ENCODE peak calls at places on chromosome 4, in five cellular contexts. A, J, H, G and X are unnamed samples.

GRCh38 chr4:25865586-25865985 is 2.8 kb upstream of the SEL1L3 start:
- DNase-seq in A (no peak), J (peak; percentile 38), H (peak; percentile 96), G (no peak), X (no peak)

GRCh38 chr4:95510145-95510544 is 38.6 kb downstream of the UNC5C start:
- DNase-seq in A (no peak), J (peak; percentile 34), H (peak; percentile 46), G (no peak), X (peak; percentile 19)

GRCh38 chr4:181968371-181968770 is 274.8 kb upstream of the TENM3 start:
- DNase-seq in A (peak; percentile 33), J (no peak), H (peak; percentile 30), G (no peak), X (no peak)

GRCh38 chr4:122773021-122773420 is 40.5 kb downstream of the BBS12 start:
- DNase-seq in A (no peak), J (no peak), H (peak; percentile 62), G (no peak), X (no peak)

GRCh38 chr4:168737441-168738176 is 240.8 kb downstream of the PALLD start:
- DNase-seq in A (no peak), J (no peak), H (no peak), G (no peak), X (no peak)

GRCh38 chr4:185033072-185033471 is 14.8 kb downstream of the HELT start:
- DNase-seq in A (no peak), J (no peak), H (no peak), G (no peak), X (no peak)

GRCh38 chr4:73998040-73999011 is at the start of gene CXCL5:
- DNase-seq in A (no peak), J (no peak), H (no peak), G (peak; percentile 9), X (no peak)

GRCh38 chr4:89469930-89470375 is 162.4 kb upstream of the GPRIN3 start:
- DNase-seq in A (peak; percentile 72), J (peak; percentile 4), H (peak; percentile 84), G (no peak), X (peak; percentile 46)

GRCh38 chr4:681736-682451 is 7.1 kb downstream of the SLC49A3 start:
- DNase-seq in A (no peak), J (peak; percentile 52), H (peak; percentile 47), G (no peak), X (peak; percentile 58)

GRCh38 chr4:4402966-4403365 is 16.1 kb downstream of the NSG1 start:
- DNase-seq in A (peak; percentile 19), J (no peak), H (peak; percentile 86), G (no peak), X (no peak)

GRCh38 chr4:166091914-166092510 is 219.0 kb downstream of the TLL1 start:
- DNase-seq in A (peak; percentile 0), J (peak; percentile 59), H (peak; percentile 60), G (no peak), X (peak; percentile 44)

GRCh38 chr4:149896428-149896827 is 80.8 kb upstream of the IQCM start:
- DNase-seq in A (no peak), J (no peak), H (peak; percentile 62), G (peak; percentile 4), X (no peak)